ENCODE peak calls at places on chromosomes 4 and X, in four cellular contexts. One of them, this sample, is unnamed.

GRCh38 chr4:122787940-122788339 is 38.7 kb upstream of the FGF2 start:
- DNase-seq in neural progenitor cell: no peak
- DNase-seq in fibroblast of mammary gland: no peak
- DNase-seq in dorsolateral prefrontal cortex: no peak
- DNase-seq in this sample: no peak

GRCh38 chr4:139934336-139934735 is 219.6 kb downstream of the MAML3 start:
- DNase-seq in neural progenitor cell: no peak
- DNase-seq in fibroblast of mammary gland: peak; percentile 57
- DNase-seq in dorsolateral prefrontal cortex: no peak
- DNase-seq in this sample: no peak

GRCh38 chr4:56530269-56531148 is 24.9 kb downstream of the ARL9 start:
- DNase-seq in neural progenitor cell: peak; percentile 94
- DNase-seq in fibroblast of mammary gland: peak; percentile 77
- DNase-seq in dorsolateral prefrontal cortex: peak; percentile 82
- DNase-seq in this sample: peak; percentile 95

GRCh38 chr4:94457692-94458106 is 6.0 kb downstream of the PDLIM5 start:
- DNase-seq in neural progenitor cell: peak; percentile 90
- DNase-seq in fibroblast of mammary gland: no peak
- DNase-seq in dorsolateral prefrontal cortex: no peak
- DNase-seq in this sample: no peak

GRCh38 chrX:49210406-49210805 is 10.4 kb upstream of the SYP start:
- DNase-seq in neural progenitor cell: no peak
- DNase-seq in fibroblast of mammary gland: no peak
- DNase-seq in dorsolateral prefrontal cortex: no peak
- DNase-seq in this sample: no peak

GRCh38 chr4:37767546-37767945 is 58.9 kb upstream of the PGM2 start:
- DNase-seq in neural progenitor cell: no peak
- DNase-seq in fibroblast of mammary gland: peak; percentile 59
- DNase-seq in dorsolateral prefrontal cortex: peak; percentile 42
- DNase-seq in this sample: peak; percentile 88

GRCh38 chr4:172957216-172957615 is 211.4 kb upstream of the GALNT7 start:
- DNase-seq in neural progenitor cell: no peak
- DNase-seq in fibroblast of mammary gland: no peak
- DNase-seq in dorsolateral prefrontal cortex: no peak
- DNase-seq in this sample: no peak

GRCh38 chrX:74422576-74423288 is 1.4 kb downstream of the SLC16A2 start:
- DNase-seq in neural progenitor cell: peak; percentile 78
- DNase-seq in fibroblast of mammary gland: peak; percentile 50
- DNase-seq in dorsolateral prefrontal cortex: peak; percentile 68
- DNase-seq in this sample: peak; percentile 79

GRCh38 chr4:172813359-172813923 is 355.2 kb upstream of the GALNT7 start:
- DNase-seq in neural progenitor cell: no peak
- DNase-seq in fibroblast of mammary gland: no peak
- DNase-seq in dorsolateral prefrontal cortex: no peak
- DNase-seq in this sample: no peak

GRCh38 chr4:4481394-4482000 is 60.4 kb downstream of the STX18 start:
- DNase-seq in neural progenitor cell: peak; percentile 12
- DNase-seq in fibroblast of mammary gland: no peak
- DNase-seq in dorsolateral prefrontal cortex: no peak
- DNase-seq in this sample: no peak

GRCh38 chrX:39398973-39399268 is 597.7 kb downstream of the MID1IP1 start:
- DNase-seq in neural progenitor cell: no peak
- DNase-seq in fibroblast of mammary gland: no peak
- DNase-seq in dorsolateral prefrontal cortex: no peak
- DNase-seq in this sample: no peak

GRCh38 chr4:123892997-123893745 is 496.6 kb downstream of the SPRY1 start:
- DNase-seq in neural progenitor cell: no peak
- DNase-seq in fibroblast of mammary gland: peak; percentile 76
- DNase-seq in dorsolateral prefrontal cortex: no peak
- DNase-seq in this sample: no peak

GRCh38 chr4:8533274-8533865 is 46.8 kb upstream of the GPR78 start:
- DNase-seq in neural progenitor cell: no peak
- DNase-seq in fibroblast of mammary gland: no peak
- DNase-seq in dorsolateral prefrontal cortex: no peak
- DNase-seq in this sample: no peak

GRCh38 chr4:8791609-8792008 is 80.0 kb downstream of the HMX1 start:
- DNase-seq in neural progenitor cell: no peak
- DNase-seq in fibroblast of mammary gland: no peak
- DNase-seq in dorsolateral prefrontal cortex: no peak
- DNase-seq in this sample: no peak

GRCh38 chr4:96035727-96036126 is 195.8 kb downstream of the PDHA2 start:
- DNase-seq in neural progenitor cell: peak; percentile 18
- DNase-seq in fibroblast of mammary gland: peak; percentile 19
- DNase-seq in dorsolateral prefrontal cortex: no peak
- DNase-seq in this sample: no peak

GRCh38 chr4:55330241-55330640 is 15.8 kb upstream of the SRD5A3 start:
- DNase-seq in neural progenitor cell: no peak
- DNase-seq in fibroblast of mammary gland: no peak
- DNase-seq in dorsolateral prefrontal cortex: no peak
- DNase-seq in this sample: no peak

GRCh38 chrX:86044210-86044609 is 3.1 kb downstream of the CHM start:
- DNase-seq in neural progenitor cell: no peak
- DNase-seq in fibroblast of mammary gland: no peak
- DNase-seq in dorsolateral prefrontal cortex: no peak
- DNase-seq in this sample: no peak

GRCh38 chrX:9163153-9163790 is 129.3 kb upstream of the FAM9B start:
- DNase-seq in neural progenitor cell: peak; percentile 2
- DNase-seq in fibroblast of mammary gland: peak; percentile 45
- DNase-seq in dorsolateral prefrontal cortex: no peak
- DNase-seq in this sample: no peak

GRCh38 chr4:182141046-182141445 is 102.2 kb upstream of the TENM3 start:
- DNase-seq in neural progenitor cell: peak; percentile 57
- DNase-seq in fibroblast of mammary gland: no peak
- DNase-seq in dorsolateral prefrontal cortex: no peak
- DNase-seq in this sample: no peak

GRCh38 chrX:48579259-48579658 is 5.0 kb downstream of the RBM3 start:
- DNase-seq in neural progenitor cell: no peak
- DNase-seq in fibroblast of mammary gland: no peak
- DNase-seq in dorsolateral prefrontal cortex: no peak
- DNase-seq in this sample: no peak

GRCh38 chrX:133254666-133255065 is 36.5 kb upstream of the TFDP3 start:
- DNase-seq in neural progenitor cell: no peak
- DNase-seq in fibroblast of mammary gland: peak; percentile 23
- DNase-seq in dorsolateral prefrontal cortex: no peak
- DNase-seq in this sample: no peak

GRCh38 chr4:21765810-21766407 is 182.7 kb downstream of the KCNIP4 start:
- DNase-seq in neural progenitor cell: peak; percentile 65
- DNase-seq in fibroblast of mammary gland: peak; percentile 57
- DNase-seq in dorsolateral prefrontal cortex: no peak
- DNase-seq in this sample: no peak

GRCh38 chr4:73690051-73690744 is 50.2 kb upstream of the CXCL8 start:
- DNase-seq in neural progenitor cell: no peak
- DNase-seq in fibroblast of mammary gland: peak; percentile 86
- DNase-seq in dorsolateral prefrontal cortex: no peak
- DNase-seq in this sample: no peak

GRCh38 chr4:184324939-184325477 is 107.3 kb upstream of the ENPP6 start:
- DNase-seq in neural progenitor cell: no peak
- DNase-seq in fibroblast of mammary gland: no peak
- DNase-seq in dorsolateral prefrontal cortex: no peak
- DNase-seq in this sample: no peak

GRCh38 chr4:6607368-6608050 is 32.5 kb downstream of the MAN2B2 start:
- DNase-seq in neural progenitor cell: no peak
- DNase-seq in fibroblast of mammary gland: no peak
- DNase-seq in dorsolateral prefrontal cortex: no peak
- DNase-seq in this sample: no peak

GRCh38 chr4:118904418-118904817 is 15.8 kb downstream of the SYNPO2 start:
- DNase-seq in neural progenitor cell: no peak
- DNase-seq in fibroblast of mammary gland: no peak
- DNase-seq in dorsolateral prefrontal cortex: no peak
- DNase-seq in this sample: no peak

GRCh38 chrX:47321386-47321785 is 49.0 kb upstream of the ZNF157 start:
- DNase-seq in neural progenitor cell: peak; percentile 92
- DNase-seq in fibroblast of mammary gland: peak; percentile 70
- DNase-seq in dorsolateral prefrontal cortex: peak; percentile 66
- DNase-seq in this sample: no peak

GRCh38 chr4:28966982-28967381 is 1753.2 kb upstream of the PCDH7 start:
- DNase-seq in neural progenitor cell: no peak
- DNase-seq in fibroblast of mammary gland: peak; percentile 24
- DNase-seq in dorsolateral prefrontal cortex: no peak
- DNase-seq in this sample: no peak

GRCh38 chrX:122504026-122504425 is 680.1 kb upstream of the GRIA3 start:
- DNase-seq in neural progenitor cell: no peak
- DNase-seq in fibroblast of mammary gland: no peak
- DNase-seq in dorsolateral prefrontal cortex: no peak
- DNase-seq in this sample: no peak

GRCh38 chrX:40373641-40374040 is 207.1 kb upstream of the ATP6AP2 start:
- DNase-seq in neural progenitor cell: no peak
- DNase-seq in fibroblast of mammary gland: no peak
- DNase-seq in dorsolateral prefrontal cortex: no peak
- DNase-seq in this sample: no peak

GRCh38 chr4:141642068-141642467 is 5.7 kb downstream of the IL15 start:
- DNase-seq in neural progenitor cell: no peak
- DNase-seq in fibroblast of mammary gland: no peak
- DNase-seq in dorsolateral prefrontal cortex: no peak
- DNase-seq in this sample: no peak

GRCh38 chrX:115616943-115617563 is 56.1 kb downstream of the PLS3 start:
- DNase-seq in neural progenitor cell: no peak
- DNase-seq in fibroblast of mammary gland: peak; percentile 68
- DNase-seq in dorsolateral prefrontal cortex: no peak
- DNase-seq in this sample: no peak

GRCh38 chr4:185729300-185729912 is 82.6 kb downstream of the SORBS2 start:
- DNase-seq in neural progenitor cell: no peak
- DNase-seq in fibroblast of mammary gland: no peak
- DNase-seq in dorsolateral prefrontal cortex: no peak
- DNase-seq in this sample: no peak

GRCh38 chrX:44474410-44474809 is 68.2 kb downstream of the FUNDC1 start:
- DNase-seq in neural progenitor cell: no peak
- DNase-seq in fibroblast of mammary gland: peak; percentile 83
- DNase-seq in dorsolateral prefrontal cortex: no peak
- DNase-seq in this sample: no peak

GRCh38 chr4:100257567-100257966 is 67.3 kb upstream of the DDIT4L start:
- DNase-seq in neural progenitor cell: no peak
- DNase-seq in fibroblast of mammary gland: no peak
- DNase-seq in dorsolateral prefrontal cortex: no peak
- DNase-seq in this sample: no peak

GRCh38 chr4:48033825-48034413 is 17.3 kb downstream of the NIPAL1 start:
- DNase-seq in neural progenitor cell: peak; percentile 17
- DNase-seq in fibroblast of mammary gland: peak; percentile 16
- DNase-seq in dorsolateral prefrontal cortex: no peak
- DNase-seq in this sample: no peak

GRCh38 chr4:113311047-113311446 is 261.6 kb downstream of the ANK2 start:
- DNase-seq in neural progenitor cell: no peak
- DNase-seq in fibroblast of mammary gland: peak; percentile 21
- DNase-seq in dorsolateral prefrontal cortex: no peak
- DNase-seq in this sample: no peak

GRCh38 chr4:108405586-108405985 is 214.8 kb upstream of the RPL34 start:
- DNase-seq in neural progenitor cell: no peak
- DNase-seq in fibroblast of mammary gland: no peak
- DNase-seq in dorsolateral prefrontal cortex: no peak
- DNase-seq in this sample: no peak

GRCh38 chr4:104073245-104073644 is 353.5 kb upstream of the TACR3 start:
- DNase-seq in neural progenitor cell: no peak
- DNase-seq in fibroblast of mammary gland: no peak
- DNase-seq in dorsolateral prefrontal cortex: no peak
- DNase-seq in this sample: no peak

This sample was measured in Right ventricle myocardium inferior.